ENCODE peak calls at places on chromosomes 2 and 18, in nine cellular contexts. J, D, V, F, M, W, K, Z and H are unnamed samples. For H3K4me1, the result is how much of the 10 kb centered on the place peaks cover.

GRCh38 chr2:168256448-168256847 is 9.1 kb upstream of the STK39 start:
- DNase-seq in K (peak), F (no peak), D (no peak), Z (no peak), J (no peak), V (no peak), W (no peak), M (no peak), H (no peak)

GRCh38 chr2:11213090-11213638 is 57.9 kb downstream of the SLC66A3 start:
- DNase-seq in W (peak), V (no peak), F (no peak), D (peak), K (no peak), J (no peak), M (no peak), Z (no peak), H (no peak)

GRCh38 chr18:40695526-40695925 is 1259.5 kb upstream of the PIK3C3 start:
- DNase-seq in W (no peak), F (no peak), Z (no peak), D (no peak), V (no peak), K (no peak), J (no peak), M (no peak), H (no peak)

GRCh38 chr2:227765788-227766187 is 20.1 kb downstream of the SCYGR8 start:
- DNase-seq in V (no peak), J (no peak), M (no peak), D (no peak), Z (no peak), K (no peak), W (no peak), F (no peak), H (no peak)

GRCh38 chr18:21303913-21304312 is 61.9 kb downstream of the GREB1L start:
- DNase-seq in F (no peak), J (no peak), V (no peak), D (no peak), K (no peak), W (no peak), Z (no peak), M (no peak), H (no peak)

GRCh38 chr2:1993711-1994682 is 249.7 kb upstream of the PXDN start:
- DNase-seq in F (no peak), V (no peak), J (no peak), D (no peak), Z (no peak), M (no peak), K (no peak), W (peak), H (no peak)

GRCh38 chr2:174263989-174264388 is 15.7 kb upstream of the OLA1 start:
- DNase-seq in F (no peak), K (no peak), M (peak), W (peak), J (no peak), D (peak), Z (no peak), V (no peak), H (peak)

GRCh38 chr2:46873632-46874068 is 42.0 kb downstream of the MCFD2 start:
- DNase-seq in W (peak), D (peak), F (peak), M (peak), J (peak), V (peak), Z (peak), K (peak), H (peak)

GRCh38 chr2:149451417-149452165 is 121.2 kb downstream of the LYPD6 start:
- DNase-seq in D (no peak), W (no peak), J (no peak), M (peak), K (no peak), F (no peak), Z (no peak), V (no peak), H (no peak)

GRCh38 chr2:215745316-215745715 is 268.0 kb downstream of the MREG start:
- DNase-seq in F (no peak), W (no peak), J (no peak), K (no peak), V (no peak), D (no peak), Z (no peak), M (no peak), H (no peak)
- H3K4me1 ChIP-seq in F (under half), W (under half), J (under half), K (under half), V (under half), D (under half), Z (under half), M (under half), H (under half)

GRCh38 chr2:177239053-177239452 is 25.5 kb downstream of the NFE2L2 start:
- DNase-seq in F (no peak), W (no peak), J (no peak), Z (no peak), M (no peak), V (no peak), K (no peak), D (no peak), H (no peak)
- TF ChIP-seq CTCF in F (no peak), W (no peak), J (no peak), Z (no peak), M (no peak), V (no peak), K (no peak), D (no peak), H (no peak)

GRCh38 chr2:128376241-128377041 is 57.8 kb upstream of the HS6ST1 start:
- DNase-seq in Z (no peak), W (no peak), M (no peak), F (no peak), K (no peak), V (no peak), J (peak), D (no peak), H (peak)
- H3K4me1 ChIP-seq in Z (under half), W (under half), M (under half), F (under half), K (under half), V (under half), J (under half), D (under half), H (under half)

GRCh38 chr18:53797998-53798397 is 426.5 kb downstream of the MBD2 start:
- DNase-seq in V (no peak), Z (no peak), M (no peak), J (no peak), K (no peak), F (no peak), D (no peak), W (no peak), H (no peak)

GRCh38 chr18:53792762-53793161 is 431.7 kb downstream of the MBD2 start:
- DNase-seq in J (no peak), W (no peak), M (no peak), D (no peak), K (no peak), Z (no peak), F (no peak), V (no peak), H (no peak)

GRCh38 chr18:53796042-53796729 is 428.3 kb downstream of the MBD2 start:
- DNase-seq in F (no peak), W (peak), M (peak), V (peak), Z (peak), D (peak), K (peak), J (no peak), H (no peak)

GRCh38 chr18:53795061-53795460 is 429.4 kb downstream of the MBD2 start:
- DNase-seq in M (no peak), J (no peak), W (peak), Z (no peak), V (no peak), D (no peak), F (no peak), K (no peak), H (no peak)

GRCh38 chr18:53795610-53796009 is 428.9 kb downstream of the MBD2 start:
- DNase-seq in M (no peak), Z (no peak), F (no peak), W (no peak), D (no peak), V (no peak), J (no peak), K (no peak), H (no peak)
- TF ChIP-seq CTCF in M (no peak), Z (no peak), F (no peak), W (no peak), D (no peak), V (no peak), J (no peak), K (no peak), H (no peak)